ENCODE peak calls at places on chromosomes 1 and 21, in nine cellular contexts. D, U, Z, X, A, T, N, E and R are unnamed samples.

GRCh38 chr1:173478099-173478555 is 992 bp downstream of the PRDX6 start:
- DNase-seq in D (no peak), U (no peak), Z (no peak), X (peak), A (peak), T (peak), N (peak), E (no peak), R (peak)

GRCh38 chr1:58575831-58576726 is 973 bp downstream of the TACSTD2 start:
- DNase-seq in D (no peak), U (no peak), Z (no peak), X (no peak), A (no peak), T (no peak), N (peak), E (no peak), R (no peak)

GRCh38 chr1:26036756-26037281 is 9.1 kb downstream of the SLC30A2 start:
- DNase-seq in D (no peak), U (no peak), Z (no peak), X (no peak), A (no peak), T (no peak), N (no peak), E (no peak), R (no peak)

GRCh38 chr1:180521474-180522203 is 19.3 kb upstream of the ACBD6 start:
- DNase-seq in D (no peak), U (no peak), Z (no peak), X (no peak), A (no peak), T (no peak), N (no peak), E (no peak), R (no peak)

GRCh38 chr21:46081862-46082637 is 15.9 kb upstream of the COL6A2 start:
- DNase-seq in D (no peak), U (peak), Z (no peak), X (no peak), A (no peak), T (no peak), N (peak), E (no peak), R (no peak)

GRCh38 chr1:41021526-41022308 is at the start of gene SLFNL1:
- DNase-seq in D (no peak), U (no peak), Z (no peak), X (no peak), A (no peak), T (peak), N (peak), E (no peak), R (no peak)

GRCh38 chr1:11059166-11059989 is 440 bp downstream of the SRM start:
- DNase-seq in D (no peak), U (no peak), Z (no peak), X (no peak), A (no peak), T (peak), N (no peak), E (no peak), R (peak)

GRCh38 chr1:76944942-76945341 is 77.7 kb downstream of the ST6GALNAC5 start:
- DNase-seq in D (no peak), U (no peak), Z (no peak), X (no peak), A (no peak), T (no peak), N (no peak), E (no peak), R (no peak)

GRCh38 chr1:109483658-109484518 is at the start of gene ATXN7L2:
- DNase-seq in D (peak), U (peak), Z (peak), X (peak), A (peak), T (peak), N (peak), E (peak), R (peak)

GRCh38 chr1:172449012-172449584 is 5.2 kb upstream of the PIGC start:
- DNase-seq in D (no peak), U (no peak), Z (no peak), X (peak), A (no peak), T (no peak), N (no peak), E (no peak), R (no peak)

GRCh38 chr1:208008534-208008933 is 97.6 kb upstream of the CD34 start:
- DNase-seq in D (no peak), U (no peak), Z (no peak), X (no peak), A (no peak), T (no peak), N (no peak), E (no peak), R (no peak)

GRCh38 chr1:25467193-25467592 is 36.5 kb downstream of the MACO1 start:
- DNase-seq in D (no peak), U (no peak), Z (no peak), X (no peak), A (no peak), T (no peak), N (no peak), E (no peak), R (no peak)

GRCh38 chr1:118948796-118949195 is 39.3 kb downstream of the TBX15 start:
- DNase-seq in D (no peak), U (no peak), Z (no peak), X (no peak), A (no peak), T (no peak), N (no peak), E (no peak), R (no peak)

GRCh38 chr1:157968503-157968902 is 24.9 kb upstream of the KIRREL1 start:
- DNase-seq in D (no peak), U (no peak), Z (no peak), X (no peak), A (no peak), T (no peak), N (no peak), E (no peak), R (no peak)

GRCh38 chr21:43025636-43026180 is 49.9 kb downstream of the CBS start:
- DNase-seq in D (no peak), U (no peak), Z (peak), X (no peak), A (no peak), T (no peak), N (no peak), E (no peak), R (no peak)

GRCh38 chr1:31467005-31467674 is 54.1 kb downstream of the SERINC2 start:
- DNase-seq in D (no peak), U (no peak), Z (no peak), X (no peak), A (no peak), T (no peak), N (no peak), E (no peak), R (no peak)

GRCh38 chr1:95252422-95252821 is 18.4 kb downstream of the RWDD3 start:
- DNase-seq in D (no peak), U (no peak), Z (no peak), X (peak), A (no peak), T (no peak), N (no peak), E (no peak), R (no peak)

GRCh38 chr1:51414811-51415210 is 84.4 kb upstream of the TTC39A start:
- DNase-seq in D (no peak), U (no peak), Z (no peak), X (no peak), A (no peak), T (no peak), N (no peak), E (no peak), R (no peak)

GRCh38 chr1:43222876-43223275 is 46.9 kb upstream of the TMEM125 start:
- DNase-seq in D (no peak), U (no peak), Z (no peak), X (no peak), A (no peak), T (no peak), N (no peak), E (no peak), R (no peak)

GRCh38 chr1:19448491-19449439 is 36.6 kb downstream of the CAPZB start:
- DNase-seq in D (no peak), U (no peak), Z (no peak), X (peak), A (no peak), T (peak), N (peak), E (no peak), R (no peak)

GRCh38 chr1:2463396-2463795 is 12.7 kb upstream of the PLCH2 start:
- DNase-seq in D (no peak), U (no peak), Z (no peak), X (no peak), A (no peak), T (no peak), N (no peak), E (no peak), R (no peak)

GRCh38 chr1:154547333-154547732 is 11.1 kb downstream of the UBE2Q1 start:
- DNase-seq in D (no peak), U (no peak), Z (no peak), X (no peak), A (no peak), T (no peak), N (no peak), E (no peak), R (no peak)

GRCh38 chr1:180094705-180095280 is 59.9 kb upstream of the QSOX1 start:
- DNase-seq in D (no peak), U (no peak), Z (no peak), X (no peak), A (no peak), T (no peak), N (no peak), E (no peak), R (no peak)

GRCh38 chr1:41530411-41530810 is 45.9 kb upstream of the EDN2 start:
- DNase-seq in D (no peak), U (no peak), Z (no peak), X (no peak), A (no peak), T (no peak), N (no peak), E (no peak), R (no peak)

GRCh38 chr1:54615531-54616245 is 7.6 kb downstream of the FAM151A start:
- DNase-seq in D (no peak), U (no peak), Z (no peak), X (no peak), A (no peak), T (no peak), N (no peak), E (no peak), R (no peak)

GRCh38 chr1:204286323-204286714 is 72.5 kb upstream of the GOLT1A start:
- DNase-seq in D (no peak), U (no peak), Z (no peak), X (no peak), A (no peak), T (no peak), N (no peak), E (no peak), R (no peak)

GRCh38 chr1:94730450-94730849 is 89.7 kb upstream of the SLC44A3 start:
- DNase-seq in D (no peak), U (no peak), Z (no peak), X (no peak), A (no peak), T (no peak), N (no peak), E (no peak), R (no peak)

GRCh38 chr1:171110485-171111340 is 20.0 kb downstream of the FMO3 start:
- DNase-seq in D (peak), U (no peak), Z (no peak), X (no peak), A (no peak), T (no peak), N (peak), E (no peak), R (no peak)

GRCh38 chr1:32924881-32925344 is 23.7 kb upstream of the TMEM54 start:
- DNase-seq in D (no peak), U (no peak), Z (peak), X (no peak), A (no peak), T (peak), N (peak), E (no peak), R (peak)

GRCh38 chr1:51956528-51957509 is 33.7 kb downstream of the RAB3B start:
- DNase-seq in D (peak), U (no peak), Z (no peak), X (no peak), A (no peak), T (no peak), N (no peak), E (no peak), R (peak)